ENCODE peak calls at places on chromosomes 2 and 18, in six cellular contexts. P, W, R, G, F and K are unnamed samples.

GRCh38 chr18:76435321-76435989 is 59.6 kb downstream of the ZNF516 start:
- DNase-seq in P (peak), W (no peak), R (peak), G (no peak), F (no peak), K (no peak)

GRCh38 chr18:8037296-8037695 is 470.2 kb downstream of the PTPRM start:
- DNase-seq in P (no peak), W (no peak), R (no peak), G (no peak), F (no peak), K (no peak)

GRCh38 chr2:190511104-190511503 is 23.4 kb downstream of the NEMP2 start:
- DNase-seq in P (peak), W (no peak), R (no peak), G (no peak), F (no peak), K (no peak)

GRCh38 chr2:218658671-218659257 is 659 bp downstream of the ZNF142 start:
- DNase-seq in P (peak), W (peak), R (peak), G (peak), F (no peak), K (peak)

GRCh38 chr18:45320724-45321123 is 294.6 kb upstream of the SLC14A2 start:
- DNase-seq in P (peak), W (no peak), R (no peak), G (no peak), F (no peak), K (no peak)

GRCh38 chr2:65666156-65666725 is 233.8 kb upstream of the SPRED2 start:
- DNase-seq in P (peak), W (no peak), R (no peak), G (peak), F (no peak), K (no peak)

GRCh38 chr2:128458438-128458837 is 139.8 kb upstream of the HS6ST1 start:
- DNase-seq in P (no peak), W (no peak), R (no peak), G (no peak), F (no peak), K (no peak)

GRCh38 chr2:226426292-226426736 is 373.3 kb downstream of the IRS1 start:
- DNase-seq in P (no peak), W (no peak), R (no peak), G (no peak), F (no peak), K (no peak)

GRCh38 chr2:165203689-165204559 is at the start of gene SCN3A:
- DNase-seq in P (peak), W (peak), R (peak), G (peak), F (no peak), K (peak)

GRCh38 chr18:41378628-41379027 is 576.4 kb upstream of the PIK3C3 start:
- DNase-seq in P (peak), W (no peak), R (no peak), G (no peak), F (no peak), K (no peak)

GRCh38 chr2:218964041-218964771 is 4.7 kb downstream of the CDK5R2 start:
- DNase-seq in P (peak), W (no peak), R (peak), G (no peak), F (no peak), K (peak)

GRCh38 chr2:66929632-66930385 is 467.3 kb upstream of the ETAA1 start:
- DNase-seq in P (no peak), W (peak), R (peak), G (no peak), F (peak), K (no peak)

GRCh38 chr18:79068299-79068945 is 772 bp upstream of the ATP9B start:
- DNase-seq in P (peak), W (peak), R (peak), G (peak), F (no peak), K (no peak)

GRCh38 chr2:25373269-25373981 is 31.7 kb upstream of the DNMT3A start:
- DNase-seq in P (no peak), W (peak), R (peak), G (no peak), F (peak), K (no peak)

GRCh38 chr2:130756041-130756720 is 841 bp downstream of the AMER3 start:
- DNase-seq in P (peak), W (peak), R (peak), G (no peak), F (no peak), K (peak)

GRCh38 chr2:127857494-127857818 is 499 bp downstream of the POLR2D start:
- DNase-seq in P (peak), W (peak), R (no peak), G (peak), F (no peak), K (no peak)

GRCh38 chr18:623760-624620 is 27.2 kb downstream of the CLUL1 start:
- DNase-seq in P (peak), W (peak), R (peak), G (peak), F (peak), K (peak)

GRCh38 chr18:77113361-77114069 is 19.1 kb downstream of the MBP start:
- DNase-seq in P (peak), W (no peak), R (no peak), G (no peak), F (no peak), K (no peak)

GRCh38 chr2:99420031-99420430 is 69.8 kb downstream of the REV1 start:
- DNase-seq in P (no peak), W (no peak), R (no peak), G (no peak), F (no peak), K (no peak)

GRCh38 chr18:57784034-57784815 is 18.9 kb downstream of the ATP8B1 start:
- DNase-seq in P (no peak), W (no peak), R (no peak), G (no peak), F (no peak), K (no peak)

GRCh38 chr2:126849991-126850535 is 48.6 kb upstream of the TEX51 start:
- DNase-seq in P (peak), W (no peak), R (peak), G (no peak), F (no peak), K (no peak)

GRCh38 chr2:76569819-76570218 is 859.1 kb upstream of the GCFC2 start:
- DNase-seq in P (no peak), W (no peak), R (no peak), G (no peak), F (no peak), K (no peak)

GRCh38 chr2:40244251-40245010 is 207.5 kb downstream of the SLC8A1 start:
- DNase-seq in P (peak), W (peak), R (peak), G (peak), F (peak), K (no peak)

GRCh38 chr2:61775956-61776570 is 77.8 kb downstream of the FAM161A start:
- DNase-seq in P (no peak), W (no peak), R (no peak), G (peak), F (no peak), K (no peak)

GRCh38 chr18:40414155-40414754 is 1540.8 kb upstream of the PIK3C3 start:
- DNase-seq in P (no peak), W (no peak), R (no peak), G (no peak), F (no peak), K (no peak)

GRCh38 chr2:205511221-205511620 is 171.1 kb upstream of the NRP2 start:
- DNase-seq in P (no peak), W (no peak), R (no peak), G (no peak), F (no peak), K (no peak)

GRCh38 chr2:178579006-178579405 is 98.7 kb downstream of the PLEKHA3 start:
- DNase-seq in P (no peak), W (no peak), R (no peak), G (no peak), F (no peak), K (no peak)

GRCh38 chr2:101063352-101063751 is 61.3 kb downstream of the RPL31 start:
- DNase-seq in P (no peak), W (no peak), R (no peak), G (no peak), F (no peak), K (no peak)

GRCh38 chr2:45812039-45812500 is 160.6 kb downstream of the PRKCE start:
- DNase-seq in P (no peak), W (no peak), R (no peak), G (no peak), F (no peak), K (no peak)

GRCh38 chr18:41324934-41325333 is 630.1 kb upstream of the PIK3C3 start:
- DNase-seq in P (no peak), W (no peak), R (no peak), G (no peak), F (no peak), K (no peak)

GRCh38 chr2:29129586-29130281 is 14.5 kb downstream of the CLIP4 start:
- DNase-seq in P (peak), W (no peak), R (no peak), G (no peak), F (no peak), K (no peak)

GRCh38 chr2:161146996-161147395 is 13.2 kb upstream of the TANK start:
- DNase-seq in P (no peak), W (no peak), R (no peak), G (no peak), F (no peak), K (no peak)

GRCh38 chr2:20650412-20650879 is 452 bp downstream of the HS1BP3 start:
- DNase-seq in P (peak), W (no peak), R (peak), G (peak), F (no peak), K (peak)

DNA sequence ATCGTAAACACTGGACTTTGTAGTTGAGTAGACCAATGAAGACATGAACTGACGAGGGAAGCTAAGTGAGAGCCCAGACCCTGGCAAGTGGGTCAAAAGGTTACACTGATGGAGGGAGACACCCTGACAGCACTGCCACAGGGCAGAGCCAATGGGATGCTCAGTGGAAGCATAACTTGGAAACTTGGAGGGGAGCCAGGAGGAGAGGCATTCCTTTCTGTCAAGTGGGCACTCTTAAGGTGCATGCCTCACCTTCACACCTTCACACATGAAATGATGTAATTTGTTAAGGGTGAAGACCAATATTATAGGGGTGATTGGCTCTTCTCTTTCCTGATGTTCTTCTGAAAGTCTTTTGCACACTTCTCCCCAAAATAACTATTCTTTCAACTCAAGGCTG is 18.8 kb downstream of the RPL37A start:
- DNase-seq in P (no peak), W (no peak), R (no peak), G (no peak), F (no peak), K (no peak)
- H3K4me3 ChIP-seq in P (no peak), W (no peak), R (no peak), G (no peak), F (no peak), K (no peak)

GRCh38 chr2:68764781-68765385 is 30.3 kb downstream of the ARHGAP25 start:
- DNase-seq in P (no peak), W (no peak), R (no peak), G (no peak), F (no peak), K (no peak)

GRCh38 chr2:68762665-68763064 is 28.1 kb downstream of the ARHGAP25 start:
- DNase-seq in P (no peak), W (no peak), R (no peak), G (peak), F (no peak), K (peak)

GRCh38 chr2:68765739-68766377 is 31.2 kb downstream of the ARHGAP25 start:
- DNase-seq in P (peak), W (no peak), R (no peak), G (peak), F (no peak), K (no peak)

GRCh38 chr2:68762112-68762511 is 27.5 kb downstream of the ARHGAP25 start:
- DNase-seq in P (no peak), W (no peak), R (no peak), G (no peak), F (no peak), K (no peak)

GRCh38 chr2:68764041-68764780 is 29.6 kb downstream of the ARHGAP25 start:
- DNase-seq in P (no peak), W (no peak), R (no peak), G (no peak), F (no peak), K (no peak)
- H3K4me3 ChIP-seq in P (no peak), W (no peak), R (no peak), G (peak), F (no peak), K (peak)

GRCh38 chr2:169839954-169840746 is 12.9 kb downstream of the UBR3 start:
- DNase-seq in P (peak), W (no peak), R (no peak), G (no peak), F (no peak), K (no peak)
- H3K4me3 ChIP-seq in P (no peak), W (no peak), R (no peak), G (no peak), F (no peak), K (no peak)

GRCh38 chr2:227818569-227819397 is 5.1 kb downstream of the CCL20 start:
- DNase-seq in P (peak), W (peak), R (peak), G (no peak), F (peak), K (no peak)
- H3K4me3 ChIP-seq in P (no peak), W (no peak), R (no peak), G (no peak), F (no peak), K (no peak)